ENCODE peak calls at places on chromosomes 2 and 18, in four cellular contexts. One of them, this sample, is unnamed.

GRCh38 chr2:196233808-196234501 is 62.6 kb upstream of the STK17B start:
- DNase-seq in caudate nucleus: no peak
- DNase-seq in CD8-positive, alpha-beta memory T cell: no peak
- DNase-seq in activated CD8-positive, alpha-beta memory T cell treated with anti-CD3 and anti-CD28 coated beads for 1 hour: no peak
- DNase-seq in this sample: no peak

GRCh38 chr2:63104482-63104881 is 53.9 kb downstream of the OTX1 start:
- DNase-seq in caudate nucleus: no peak
- DNase-seq in CD8-positive, alpha-beta memory T cell: no peak
- DNase-seq in activated CD8-positive, alpha-beta memory T cell treated with anti-CD3 and anti-CD28 coated beads for 1 hour: no peak
- DNase-seq in this sample: no peak

GRCh38 chr2:209613941-209614340 is 157.7 kb upstream of the UNC80 start:
- DNase-seq in caudate nucleus: no peak
- DNase-seq in CD8-positive, alpha-beta memory T cell: no peak
- DNase-seq in activated CD8-positive, alpha-beta memory T cell treated with anti-CD3 and anti-CD28 coated beads for 1 hour: no peak
- DNase-seq in this sample: no peak

GRCh38 chr18:43665239-43665788 is 388.0 kb upstream of the SYT4 start:
- DNase-seq in caudate nucleus: no peak
- DNase-seq in CD8-positive, alpha-beta memory T cell: no peak
- DNase-seq in activated CD8-positive, alpha-beta memory T cell treated with anti-CD3 and anti-CD28 coated beads for 1 hour: no peak
- DNase-seq in this sample: no peak

GRCh38 chr2:127510073-127510472 is 16.2 kb downstream of the IWS1 start:
- DNase-seq in caudate nucleus: no peak
- DNase-seq in CD8-positive, alpha-beta memory T cell: no peak
- DNase-seq in activated CD8-positive, alpha-beta memory T cell treated with anti-CD3 and anti-CD28 coated beads for 1 hour: no peak
- DNase-seq in this sample: no peak

GRCh38 chr18:37419272-37419671 is 146.3 kb downstream of the CELF4 start:
- DNase-seq in caudate nucleus: no peak
- DNase-seq in CD8-positive, alpha-beta memory T cell: no peak
- DNase-seq in activated CD8-positive, alpha-beta memory T cell treated with anti-CD3 and anti-CD28 coated beads for 1 hour: no peak
- DNase-seq in this sample: no peak

GRCh38 chr18:48202899-48203260 is 206.3 kb downstream of the ZBTB7C start:
- DNase-seq in caudate nucleus: no peak
- DNase-seq in CD8-positive, alpha-beta memory T cell: no peak
- DNase-seq in activated CD8-positive, alpha-beta memory T cell treated with anti-CD3 and anti-CD28 coated beads for 1 hour: no peak
- DNase-seq in this sample: no peak

GRCh38 chr2:198316231-198316630 is 511.8 kb downstream of the PLCL1 start:
- DNase-seq in caudate nucleus: no peak
- DNase-seq in CD8-positive, alpha-beta memory T cell: no peak
- DNase-seq in activated CD8-positive, alpha-beta memory T cell treated with anti-CD3 and anti-CD28 coated beads for 1 hour: no peak
- DNase-seq in this sample: no peak

GRCh38 chr18:38611036-38611964 is 1045.7 kb upstream of the CELF4 start:
- DNase-seq in caudate nucleus: no peak
- DNase-seq in CD8-positive, alpha-beta memory T cell: no peak
- DNase-seq in activated CD8-positive, alpha-beta memory T cell treated with anti-CD3 and anti-CD28 coated beads for 1 hour: no peak
- DNase-seq in this sample: no peak

GRCh38 chr2:216881411-216881810 is 21.5 kb upstream of the TNP1 start:
- DNase-seq in caudate nucleus: no peak
- DNase-seq in CD8-positive, alpha-beta memory T cell: no peak
- DNase-seq in activated CD8-positive, alpha-beta memory T cell treated with anti-CD3 and anti-CD28 coated beads for 1 hour: no peak
- DNase-seq in this sample: no peak

GRCh38 chr2:237452846-237453245 is 34.2 kb upstream of the MLPH start:
- DNase-seq in caudate nucleus: no peak
- DNase-seq in CD8-positive, alpha-beta memory T cell: no peak
- DNase-seq in activated CD8-positive, alpha-beta memory T cell treated with anti-CD3 and anti-CD28 coated beads for 1 hour: no peak
- DNase-seq in this sample: no peak

GRCh38 chr2:238887616-238888015 is 39.7 kb downstream of the TWIST2 start:
- DNase-seq in caudate nucleus: no peak
- DNase-seq in CD8-positive, alpha-beta memory T cell: no peak
- DNase-seq in activated CD8-positive, alpha-beta memory T cell treated with anti-CD3 and anti-CD28 coated beads for 1 hour: no peak
- DNase-seq in this sample: no peak

GRCh38 chr2:14194233-14194632 is 438.3 kb upstream of the LRATD1 start:
- DNase-seq in caudate nucleus: no peak
- DNase-seq in CD8-positive, alpha-beta memory T cell: no peak
- DNase-seq in activated CD8-positive, alpha-beta memory T cell treated with anti-CD3 and anti-CD28 coated beads for 1 hour: no peak
- DNase-seq in this sample: no peak

GRCh38 chr2:164903944-164904343 is 51.4 kb downstream of the SLC38A11 start:
- DNase-seq in caudate nucleus: no peak
- DNase-seq in CD8-positive, alpha-beta memory T cell: no peak
- DNase-seq in activated CD8-positive, alpha-beta memory T cell treated with anti-CD3 and anti-CD28 coated beads for 1 hour: no peak
- DNase-seq in this sample: no peak

GRCh38 chr2:18804540-18804939 is 215.2 kb upstream of the NT5C1B start:
- DNase-seq in caudate nucleus: no peak
- DNase-seq in CD8-positive, alpha-beta memory T cell: no peak
- DNase-seq in activated CD8-positive, alpha-beta memory T cell treated with anti-CD3 and anti-CD28 coated beads for 1 hour: no peak
- DNase-seq in this sample: no peak

GRCh38 chr2:237766334-237766733 is 32.2 kb upstream of the RBM44 start:
- DNase-seq in caudate nucleus: no peak
- DNase-seq in CD8-positive, alpha-beta memory T cell: no peak
- DNase-seq in activated CD8-positive, alpha-beta memory T cell treated with anti-CD3 and anti-CD28 coated beads for 1 hour: no peak
- DNase-seq in this sample: no peak

GRCh38 chr18:43855376-43855775 is 578.1 kb upstream of the SYT4 start:
- DNase-seq in caudate nucleus: no peak
- DNase-seq in CD8-positive, alpha-beta memory T cell: no peak
- DNase-seq in activated CD8-positive, alpha-beta memory T cell treated with anti-CD3 and anti-CD28 coated beads for 1 hour: no peak
- DNase-seq in this sample: no peak

GRCh38 chr2:160338891-160339290 is 138.8 kb upstream of the ITGB6 start:
- DNase-seq in caudate nucleus: no peak
- DNase-seq in CD8-positive, alpha-beta memory T cell: no peak
- DNase-seq in activated CD8-positive, alpha-beta memory T cell treated with anti-CD3 and anti-CD28 coated beads for 1 hour: no peak
- DNase-seq in this sample: no peak

GRCh38 chr2:113158884-113159553 is 14.8 kb upstream of the PSD4 start:
- DNase-seq in caudate nucleus: no peak
- DNase-seq in CD8-positive, alpha-beta memory T cell: no peak
- DNase-seq in activated CD8-positive, alpha-beta memory T cell treated with anti-CD3 and anti-CD28 coated beads for 1 hour: no peak
- DNase-seq in this sample: no peak

GRCh38 chr18:11850821-11851155 is 425 bp upstream of the CHMP1B start:
- DNase-seq in caudate nucleus: no peak
- DNase-seq in CD8-positive, alpha-beta memory T cell: no peak
- DNase-seq in activated CD8-positive, alpha-beta memory T cell treated with anti-CD3 and anti-CD28 coated beads for 1 hour: no peak
- DNase-seq in this sample: no peak

GRCh38 chr18:55419132-55419938 is 168.7 kb downstream of the TCF4 start:
- DNase-seq in caudate nucleus: no peak
- DNase-seq in CD8-positive, alpha-beta memory T cell: no peak
- DNase-seq in activated CD8-positive, alpha-beta memory T cell treated with anti-CD3 and anti-CD28 coated beads for 1 hour: no peak
- DNase-seq in this sample: no peak

GRCh38 chr2:232492236-232492848 is 4.7 kb upstream of the ECEL1 start:
- DNase-seq in caudate nucleus: no peak
- DNase-seq in CD8-positive, alpha-beta memory T cell: peak
- DNase-seq in activated CD8-positive, alpha-beta memory T cell treated with anti-CD3 and anti-CD28 coated beads for 1 hour: no peak
- DNase-seq in this sample: no peak

GRCh38 chr2:157930728-157931127 is 54.6 kb upstream of the ACVR1 start:
- DNase-seq in caudate nucleus: no peak
- DNase-seq in CD8-positive, alpha-beta memory T cell: no peak
- DNase-seq in activated CD8-positive, alpha-beta memory T cell treated with anti-CD3 and anti-CD28 coated beads for 1 hour: no peak
- DNase-seq in this sample: no peak

GRCh38 chr2:234258562-234259141 is 208.2 kb downstream of the SPP2 start:
- DNase-seq in caudate nucleus: no peak
- DNase-seq in CD8-positive, alpha-beta memory T cell: no peak
- DNase-seq in activated CD8-positive, alpha-beta memory T cell treated with anti-CD3 and anti-CD28 coated beads for 1 hour: no peak
- DNase-seq in this sample: no peak

GRCh38 chr2:41496908-41497307 is 550.9 kb upstream of the PKDCC start:
- DNase-seq in caudate nucleus: no peak
- DNase-seq in CD8-positive, alpha-beta memory T cell: no peak
- DNase-seq in activated CD8-positive, alpha-beta memory T cell treated with anti-CD3 and anti-CD28 coated beads for 1 hour: no peak
- DNase-seq in this sample: no peak

GRCh38 chr2:202635441-202636296 is 900 bp downstream of the FAM117B start:
- DNase-seq in caudate nucleus: peak
- DNase-seq in CD8-positive, alpha-beta memory T cell: peak
- DNase-seq in activated CD8-positive, alpha-beta memory T cell treated with anti-CD3 and anti-CD28 coated beads for 1 hour: peak
- DNase-seq in this sample: peak

GRCh38 chr2:207930747-207931146 is 94.6 kb downstream of the PLEKHM3 start:
- DNase-seq in caudate nucleus: no peak
- DNase-seq in CD8-positive, alpha-beta memory T cell: no peak
- DNase-seq in activated CD8-positive, alpha-beta memory T cell treated with anti-CD3 and anti-CD28 coated beads for 1 hour: no peak
- DNase-seq in this sample: no peak

GRCh38 chr2:69177785-69178636 is 165.0 kb downstream of the ANTXR1 start:
- DNase-seq in caudate nucleus: peak
- DNase-seq in CD8-positive, alpha-beta memory T cell: no peak
- DNase-seq in activated CD8-positive, alpha-beta memory T cell treated with anti-CD3 and anti-CD28 coated beads for 1 hour: no peak
- DNase-seq in this sample: peak